ENCODE peak calls at places on chromosomes 5 and 9, in eight cellular contexts. P is activated CD4-positive, alpha-beta T cell treated with anti-CD3 and anti-CD28 coated beads for 24 hours; D is HEK293T; X is heart left ventricle; T is Calu3; E is fibroblast of lung; W is GM23248; A is AG08396. R is an unnamed sample.

GRCh38 chr9:35195683-35196082 is 33.9 kb downstream of the UNC13B start:
- DNase-seq in T (no peak), A (peak), X (no peak), E (peak), P (no peak), D (no peak), W (peak), R (no peak)

GRCh38 chr5:136001531-136001930 is 27.3 kb upstream of the TGFBI start:
- DNase-seq in W (peak), E (peak), P (no peak), A (peak), X (no peak), D (no peak), T (peak), R (no peak)

GRCh38 chr9:121478816-121479676 is 20.6 kb downstream of the GGTA1 start:
- DNase-seq in D (no peak), W (no peak), A (no peak), P (no peak), X (no peak), E (no peak), T (no peak), R (no peak)

GRCh38 chr9:135016876-135017275 is 70.6 kb upstream of the OLFM1 start:
- DNase-seq in E (no peak), W (no peak), X (no peak), A (no peak), D (no peak), T (no peak), P (no peak), R (no peak)

GRCh38 chr5:159819671-159820411 is 96.4 kb upstream of the ADRA1B start:
- DNase-seq in D (no peak), X (peak), A (peak), E (peak), P (no peak), W (peak), T (no peak), R (no peak)

GRCh38 chr9:36862206-36863145 is 171.6 kb downstream of the PAX5 start:
- DNase-seq in X (no peak), W (peak), T (peak), A (peak), E (peak), D (peak), P (no peak), R (no peak)

GRCh38 chr5:67010684-67011409 is 185.8 kb downstream of the CD180 start:
- DNase-seq in X (no peak), T (no peak), A (peak), E (peak), D (no peak), P (no peak), W (peak), R (no peak)

GRCh38 chr9:29750062-29750461 is 2176.8 kb upstream of the C9orf72 start:
- DNase-seq in X (no peak), W (peak), A (no peak), T (no peak), P (no peak), D (no peak), E (no peak), R (no peak)

GRCh38 chr5:1285883-1286291 is 9.0 kb downstream of the TERT start:
- DNase-seq in X (peak), E (no peak), T (no peak), P (no peak), A (no peak), W (no peak), D (no peak), R (no peak)

GRCh38 chr9:3342159-3342777 is 183.5 kb downstream of the RFX3 start:
- DNase-seq in A (no peak), E (peak), P (no peak), W (peak), X (no peak), D (no peak), T (no peak), R (no peak)

GRCh38 chr5:69450116-69450515 is 35.2 kb downstream of the MARVELD2 start:
- DNase-seq in W (peak), T (no peak), P (no peak), E (peak), A (peak), X (no peak), D (no peak), R (no peak)

GRCh38 chr9:71352837-71353236 is 231.4 kb upstream of the TRPM3 start:
- DNase-seq in P (no peak), D (no peak), E (no peak), W (no peak), X (no peak), A (no peak), T (no peak), R (no peak)

GRCh38 chr5:140795259-140795641 is 598 bp downstream of the PCDHA2 start:
- DNase-seq in A (peak), T (no peak), P (no peak), W (peak), E (no peak), D (peak), X (no peak), R (no peak)

GRCh38 chr5:134603059-134603458 is 29.6 kb downstream of the SAR1B start:
- DNase-seq in X (no peak), T (no peak), D (no peak), P (no peak), E (peak), A (peak), W (peak), R (no peak)

GRCh38 chr9:128917151-128917849 is 3.5 kb upstream of the PHYHD1 start:
- DNase-seq in W (peak), P (no peak), D (no peak), T (no peak), E (peak), A (peak), X (peak), R (no peak)

GRCh38 chr9:133403766-133404439 is 13.9 kb downstream of the REXO4 start:
- DNase-seq in E (no peak), X (no peak), P (peak), W (peak), A (no peak), T (peak), D (peak), R (peak)

GRCh38 chr9:38315085-38315595 is 77.4 kb upstream of the ALDH1B1 start:
- DNase-seq in T (no peak), A (no peak), X (no peak), E (no peak), P (no peak), D (no peak), W (no peak), R (no peak)

GRCh38 chr9:78213696-78214095 is 22.2 kb upstream of the CEP78 start:
- DNase-seq in T (no peak), X (no peak), E (peak), D (peak), P (no peak), A (no peak), W (peak), R (no peak)

GRCh38 chr5:464446-464842 is 21.5 kb downstream of the EXOC3 start:
- DNase-seq in X (peak), A (no peak), D (no peak), T (no peak), E (no peak), W (no peak), P (no peak), R (no peak)

GRCh38 chr5:74477082-74477453 is 163.5 kb downstream of the ENC1 start:
- DNase-seq in W (no peak), P (no peak), E (no peak), A (no peak), T (no peak), D (no peak), X (no peak), R (no peak)

GRCh38 chr5:162163663-162164062 is 96.1 kb downstream of the GABRG2 start:
- DNase-seq in E (no peak), A (no peak), W (no peak), X (no peak), T (no peak), D (no peak), P (no peak), R (no peak)

GRCh38 chr5:154403776-154404387 is 41.9 kb upstream of the SAP30L start:
- DNase-seq in A (no peak), X (no peak), P (no peak), W (peak), D (no peak), T (no peak), E (no peak), R (no peak)

GRCh38 chr9:78899006-78899405 is 602.1 kb downstream of the PSAT1 start:
- DNase-seq in E (no peak), T (no peak), W (no peak), D (no peak), P (no peak), A (no peak), X (no peak), R (no peak)

GRCh38 chr5:94849821-94850736 is 231.6 kb downstream of the SLF1 start:
- DNase-seq in T (peak), D (peak), P (peak), W (peak), A (peak), E (peak), X (no peak), R (no peak)

GRCh38 chr9:15182755-15183154 is 124.3 kb downstream of the TTC39B start:
- DNase-seq in X (no peak), W (no peak), T (no peak), A (no peak), E (peak), D (no peak), P (no peak), R (no peak)

GRCh38 chr9:81032030-81032572 is 657.2 kb downstream of the TLE1 start:
- DNase-seq in X (no peak), A (peak), W (peak), D (no peak), T (peak), P (no peak), E (peak), R (no peak)

GRCh38 chr9:129687391-129687790 is 21.9 kb downstream of the PRRX2 start:
- DNase-seq in D (no peak), E (no peak), P (no peak), T (no peak), X (no peak), W (no peak), A (no peak), R (no peak)

GRCh38 chr9:126698756-126699155 is 85.0 kb downstream of the LMX1B start:
- DNase-seq in D (no peak), E (no peak), X (no peak), A (no peak), P (no peak), T (no peak), W (no peak), R (peak)

GRCh38 chr9:134224827-134225154 is 60.4 kb upstream of the RNU6ATAC start:
- DNase-seq in A (no peak), P (no peak), D (no peak), X (peak), E (no peak), T (no peak), W (no peak), R (no peak)

R was measured in D721Med.